ENCODE peak calls at places on chromosomes 2 and 18, in seven cellular contexts. One of them, this sample, is unnamed.

GRCh38 chr2:168363382-168364092 is 92.5 kb upstream of the CERS6 start:
- DNase-seq in uterus: no peak
- DNase-seq in GM12892: no peak
- DNase-seq in adrenal gland: no peak
- DNase-seq in sigmoid colon: no peak
- DNase-seq in IMR-90: no peak
- DNase-seq in transverse colon: no peak
- DNase-seq in this sample: no peak

GRCh38 chr18:60534539-60534938 is 162.0 kb upstream of the MC4R start:
- DNase-seq in IMR-90: peak
- DNase-seq in uterus: no peak
- DNase-seq in GM12892: no peak
- DNase-seq in sigmoid colon: no peak
- DNase-seq in adrenal gland: no peak
- DNase-seq in transverse colon: no peak
- DNase-seq in this sample: no peak

GRCh38 chr18:48996901-48997463 is 46.2 kb upstream of the SMAD7 start:
- DNase-seq in GM12892: no peak
- DNase-seq in adrenal gland: no peak
- DNase-seq in transverse colon: no peak
- DNase-seq in IMR-90: peak
- DNase-seq in uterus: no peak
- DNase-seq in sigmoid colon: no peak
- DNase-seq in this sample: no peak

GRCh38 chr2:187748958-187749357 is 194.7 kb upstream of the TFPI start:
- DNase-seq in GM12892: no peak
- DNase-seq in adrenal gland: no peak
- DNase-seq in uterus: no peak
- DNase-seq in transverse colon: no peak
- DNase-seq in sigmoid colon: no peak
- DNase-seq in IMR-90: no peak
- DNase-seq in this sample: no peak

GRCh38 chr2:8193146-8193545 is 488.7 kb upstream of the ID2 start:
- DNase-seq in uterus: no peak
- DNase-seq in IMR-90: peak
- DNase-seq in sigmoid colon: no peak
- DNase-seq in adrenal gland: no peak
- DNase-seq in transverse colon: no peak
- DNase-seq in GM12892: no peak
- DNase-seq in this sample: no peak

GRCh38 chr2:142596334-142597088 is 281.0 kb upstream of the KYNU start:
- DNase-seq in transverse colon: no peak
- DNase-seq in GM12892: no peak
- DNase-seq in adrenal gland: no peak
- DNase-seq in uterus: no peak
- DNase-seq in sigmoid colon: no peak
- DNase-seq in IMR-90: peak
- DNase-seq in this sample: no peak

GRCh38 chr18:35688757-35689156 is 107.2 kb downstream of the GALNT1 start:
- DNase-seq in adrenal gland: no peak
- DNase-seq in transverse colon: no peak
- DNase-seq in sigmoid colon: no peak
- DNase-seq in uterus: no peak
- DNase-seq in GM12892: no peak
- DNase-seq in IMR-90: no peak
- DNase-seq in this sample: peak

GRCh38 chr18:50218432-50219197 is 23.7 kb upstream of the MYO5B start:
- DNase-seq in IMR-90: peak
- DNase-seq in adrenal gland: no peak
- DNase-seq in sigmoid colon: no peak
- DNase-seq in uterus: no peak
- DNase-seq in transverse colon: peak
- DNase-seq in GM12892: no peak
- DNase-seq in this sample: peak

GRCh38 chr2:28356095-28356911 is 36.4 kb upstream of the FOSL2 start:
- DNase-seq in IMR-90: peak
- DNase-seq in adrenal gland: peak
- DNase-seq in GM12892: no peak
- DNase-seq in uterus: peak
- DNase-seq in sigmoid colon: peak
- DNase-seq in transverse colon: peak
- DNase-seq in this sample: peak

GRCh38 chr18:73577365-73577764 is 570.3 kb downstream of the FBXO15 start:
- DNase-seq in GM12892: no peak
- DNase-seq in adrenal gland: no peak
- DNase-seq in uterus: no peak
- DNase-seq in sigmoid colon: no peak
- DNase-seq in IMR-90: peak
- DNase-seq in transverse colon: no peak
- DNase-seq in this sample: no peak

GRCh38 chr2:27014771-27015433 is 17.9 kb upstream of the TMEM214 start:
- DNase-seq in IMR-90: no peak
- DNase-seq in GM12892: no peak
- DNase-seq in uterus: no peak
- DNase-seq in sigmoid colon: no peak
- DNase-seq in adrenal gland: no peak
- DNase-seq in transverse colon: no peak
- DNase-seq in this sample: no peak

GRCh38 chr18:25279133-25279532 is 72.8 kb downstream of the ZNF521 start:
- DNase-seq in uterus: no peak
- DNase-seq in GM12892: no peak
- DNase-seq in IMR-90: peak
- DNase-seq in adrenal gland: no peak
- DNase-seq in sigmoid colon: no peak
- DNase-seq in transverse colon: no peak
- DNase-seq in this sample: no peak

GRCh38 chr2:28365158-28365557 is 27.5 kb upstream of the FOSL2 start:
- DNase-seq in sigmoid colon: no peak
- DNase-seq in IMR-90: no peak
- DNase-seq in uterus: no peak
- DNase-seq in GM12892: no peak
- DNase-seq in adrenal gland: no peak
- DNase-seq in transverse colon: no peak
- DNase-seq in this sample: no peak

GRCh38 chr18:76354348-76354747 is 140.7 kb downstream of the ZNF516 start:
- DNase-seq in GM12892: no peak
- DNase-seq in transverse colon: no peak
- DNase-seq in sigmoid colon: peak
- DNase-seq in uterus: peak
- DNase-seq in IMR-90: peak
- DNase-seq in adrenal gland: no peak
- DNase-seq in this sample: no peak

GRCh38 chr2:233088598-233089345 is 28.6 kb downstream of the INPP5D start:
- DNase-seq in uterus: no peak
- DNase-seq in GM12892: no peak
- DNase-seq in adrenal gland: no peak
- DNase-seq in sigmoid colon: peak
- DNase-seq in transverse colon: no peak
- DNase-seq in IMR-90: no peak
- DNase-seq in this sample: no peak

GRCh38 chr18:35027206-35027605 is 14.0 kb upstream of the MAPRE2 start:
- DNase-seq in sigmoid colon: no peak
- DNase-seq in IMR-90: no peak
- DNase-seq in uterus: no peak
- DNase-seq in GM12892: no peak
- DNase-seq in transverse colon: no peak
- DNase-seq in adrenal gland: no peak
- DNase-seq in this sample: no peak

GRCh38 chr18:596288-596881 is 403 bp upstream of the CLUL1 start:
- DNase-seq in IMR-90: no peak
- DNase-seq in GM12892: peak
- DNase-seq in transverse colon: no peak
- DNase-seq in adrenal gland: no peak
- DNase-seq in uterus: no peak
- DNase-seq in sigmoid colon: no peak
- DNase-seq in this sample: peak

GRCh38 chr2:111069722-111070121 is 51.0 kb upstream of the BCL2L11 start:
- DNase-seq in adrenal gland: no peak
- DNase-seq in transverse colon: no peak
- DNase-seq in sigmoid colon: no peak
- DNase-seq in uterus: no peak
- DNase-seq in GM12892: no peak
- DNase-seq in IMR-90: no peak
- DNase-seq in this sample: no peak

GRCh38 chr18:35131387-35132283 is 90.4 kb downstream of the MAPRE2 start:
- DNase-seq in adrenal gland: no peak
- DNase-seq in uterus: no peak
- DNase-seq in transverse colon: no peak
- DNase-seq in sigmoid colon: no peak
- DNase-seq in GM12892: no peak
- DNase-seq in IMR-90: peak
- DNase-seq in this sample: peak

GRCh38 chr2:167013227-167013626 is 124.9 kb downstream of the XIRP2 start:
- DNase-seq in uterus: no peak
- DNase-seq in adrenal gland: no peak
- DNase-seq in GM12892: no peak
- DNase-seq in IMR-90: peak
- DNase-seq in sigmoid colon: no peak
- DNase-seq in transverse colon: no peak
- DNase-seq in this sample: no peak

GRCh38 chr18:10840768-10841167 is 308.6 kb downstream of the PIEZO2 start:
- DNase-seq in transverse colon: no peak
- DNase-seq in uterus: no peak
- DNase-seq in sigmoid colon: no peak
- DNase-seq in IMR-90: no peak
- DNase-seq in GM12892: no peak
- DNase-seq in adrenal gland: no peak
- DNase-seq in this sample: peak

GRCh38 chr2:12006841-12007240 is 260.4 kb downstream of the LPIN1 start:
- DNase-seq in uterus: no peak
- DNase-seq in IMR-90: peak
- DNase-seq in GM12892: no peak
- DNase-seq in sigmoid colon: no peak
- DNase-seq in adrenal gland: no peak
- DNase-seq in transverse colon: no peak
- DNase-seq in this sample: no peak

DNA sequence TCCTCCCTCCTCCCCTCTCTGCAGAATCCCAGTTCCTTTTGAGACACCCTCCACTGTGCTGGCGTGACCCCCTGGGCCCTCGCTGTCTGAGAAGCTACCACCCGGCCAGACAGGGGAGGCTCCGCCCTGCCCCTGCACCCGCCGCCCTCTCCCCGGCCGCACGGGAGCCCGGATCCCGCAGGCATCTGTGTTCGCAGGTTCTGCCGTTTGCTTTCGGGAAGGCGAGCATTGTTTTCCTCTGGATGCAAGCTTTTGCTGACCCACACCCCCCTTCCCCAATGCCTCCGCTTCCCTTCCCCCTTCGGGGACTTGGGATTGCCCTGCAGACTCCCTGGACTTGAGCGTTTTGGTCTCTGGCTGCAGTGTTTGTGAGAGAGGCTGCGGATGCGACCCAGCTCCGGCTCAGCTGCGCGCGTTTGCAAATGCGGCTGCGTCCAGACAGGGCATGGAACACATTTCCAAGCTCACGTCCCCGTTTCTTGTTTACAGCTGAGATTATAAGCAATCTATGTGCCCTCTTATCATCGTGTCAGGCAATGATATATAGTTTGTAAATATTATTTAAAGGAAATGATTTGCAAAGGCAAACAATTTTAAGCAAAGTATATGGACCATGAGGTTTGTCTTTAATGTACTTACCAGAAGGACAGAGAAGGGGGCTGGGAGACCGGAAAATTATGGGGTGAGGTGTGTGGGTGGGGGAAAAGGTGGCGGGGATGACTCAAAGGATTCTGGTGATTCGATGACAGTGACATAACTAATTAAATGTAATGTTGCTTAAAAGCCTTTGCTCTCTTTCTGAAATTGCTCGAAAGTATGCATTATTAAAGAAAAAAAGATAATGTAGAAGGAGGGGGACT is 631.8 kb downstream of the NYAP2 start:
- DNase-seq in sigmoid colon: peak
- DNase-seq in IMR-90: peak
- DNase-seq in GM12892: no peak
- DNase-seq in uterus: peak
- DNase-seq in transverse colon: peak
- DNase-seq in adrenal gland: peak
- DNase-seq in this sample: no peak
- TF ChIP-seq POLR2A in sigmoid colon: no peak
- TF ChIP-seq POLR2A in IMR-90: no peak
- TF ChIP-seq POLR2A in GM12892: no peak
- TF ChIP-seq POLR2A in uterus: peak
- TF ChIP-seq POLR2A in transverse colon: no peak
- TF ChIP-seq POLR2A in adrenal gland: peak
- TF ChIP-seq POLR2A in this sample: no peak

GRCh38 chr2:43345391-43345813 is 119.0 kb upstream of the ZFP36L2 start:
- DNase-seq in sigmoid colon: no peak
- DNase-seq in transverse colon: no peak
- DNase-seq in IMR-90: no peak
- DNase-seq in uterus: no peak
- DNase-seq in adrenal gland: no peak
- DNase-seq in GM12892: no peak
- DNase-seq in this sample: no peak
- TF ChIP-seq POLR2A in sigmoid colon: no peak
- TF ChIP-seq POLR2A in transverse colon: no peak
- TF ChIP-seq POLR2A in IMR-90: no peak
- TF ChIP-seq POLR2A in uterus: no peak
- TF ChIP-seq POLR2A in adrenal gland: no peak
- TF ChIP-seq POLR2A in GM12892: no peak
- TF ChIP-seq POLR2A in this sample: no peak

DNA sequence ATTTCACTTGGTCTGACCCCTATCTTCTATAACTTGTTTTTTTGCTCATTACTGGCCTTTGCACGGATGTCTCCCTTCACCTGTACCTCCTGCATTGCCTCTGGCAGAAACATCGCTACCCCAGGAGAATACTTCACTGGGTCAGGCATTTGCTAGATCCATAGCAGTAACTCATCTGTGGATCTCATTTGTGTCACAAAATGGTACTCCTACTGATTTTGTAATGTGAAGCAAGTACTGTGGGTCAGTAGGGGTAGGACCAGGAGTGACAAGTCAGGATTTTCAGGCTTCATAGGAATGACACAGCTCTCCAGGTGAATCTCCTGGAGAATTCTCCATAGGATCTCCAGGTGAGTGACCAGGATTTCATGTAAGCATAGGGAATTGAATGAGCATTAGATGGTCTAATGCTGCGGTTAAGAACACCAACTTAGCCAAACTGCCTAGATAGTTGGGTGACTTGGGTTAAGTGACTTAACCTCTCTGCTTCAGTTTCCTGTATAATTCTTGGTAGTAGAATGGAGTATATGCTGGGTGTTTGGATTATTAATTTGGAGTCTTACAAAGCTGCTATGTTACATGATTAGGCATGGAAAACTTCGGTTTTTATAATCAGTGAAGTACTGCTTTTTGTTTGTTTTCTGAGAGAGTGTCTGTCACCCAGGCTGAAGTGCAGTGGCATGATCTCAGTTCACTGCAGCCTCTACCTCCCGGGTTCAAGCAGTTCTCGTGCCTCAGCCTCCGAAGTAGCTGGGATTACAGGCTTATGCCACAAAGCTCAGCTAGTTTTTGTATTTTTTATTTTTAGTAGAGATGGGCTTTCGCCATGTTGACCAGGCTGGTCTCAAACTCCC is 4.4 kb downstream of the RPL37A start:
- DNase-seq in transverse colon: no peak
- DNase-seq in adrenal gland: no peak
- DNase-seq in GM12892: no peak
- DNase-seq in sigmoid colon: no peak
- DNase-seq in uterus: no peak
- DNase-seq in IMR-90: no peak
- DNase-seq in this sample: no peak
- TF ChIP-seq POLR2A in transverse colon: no peak
- TF ChIP-seq POLR2A in adrenal gland: no peak
- TF ChIP-seq POLR2A in GM12892: peak
- TF ChIP-seq POLR2A in sigmoid colon: no peak
- TF ChIP-seq POLR2A in uterus: no peak
- TF ChIP-seq POLR2A in IMR-90: no peak
- TF ChIP-seq POLR2A in this sample: peak

GRCh38 chr18:2939317-2939716 is 73.6 kb downstream of the LPIN2 start:
- DNase-seq in adrenal gland: no peak
- DNase-seq in GM12892: no peak
- DNase-seq in sigmoid colon: no peak
- DNase-seq in transverse colon: peak
- DNase-seq in IMR-90: no peak
- DNase-seq in uterus: no peak
- DNase-seq in this sample: no peak
- TF ChIP-seq POLR2A in adrenal gland: no peak
- TF ChIP-seq POLR2A in GM12892: no peak
- TF ChIP-seq POLR2A in sigmoid colon: no peak
- TF ChIP-seq POLR2A in transverse colon: peak
- TF ChIP-seq POLR2A in IMR-90: no peak
- TF ChIP-seq POLR2A in uterus: no peak
- TF ChIP-seq POLR2A in this sample: no peak